ENCODE peak calls at places on chromosomes 6 and 20, in six cellular contexts. Q is HepG2, N is A549, J is K562, A is endothelial cell of umbilical vein, Z is GM12878. K is an unnamed sample.

GRCh38 chr20:24970030-24970553 is 21.0 kb downstream of the CST7 start:
- DNase-seq in Q (no peak), N (no peak), J (no peak), A (no peak), Z (no peak), K (no peak)

GRCh38 chr6:81998432-81998831 is 246.0 kb upstream of the TENT5A start:
- DNase-seq in Q (no peak), N (no peak), J (no peak), A (no peak), Z (no peak), K (no peak)

GRCh38 chr6:167722634-167723309 is 103.9 kb upstream of the AFDN start:
- DNase-seq in Q (no peak), N (no peak), J (no peak), A (no peak), Z (no peak), K (no peak)

GRCh38 chr6:28982476-28983266 is 22.4 kb downstream of the ZNF311 start:
- DNase-seq in Q (peak), N (peak), J (peak), A (no peak), Z (peak), K (peak)

GRCh38 chr20:2519115-2519815 is 10.6 kb upstream of the ZNF343 start:
- DNase-seq in Q (no peak), N (no peak), J (no peak), A (no peak), Z (no peak), K (no peak)

GRCh38 chr6:73481969-73482368 is 20.4 kb downstream of the MTO1 start:
- DNase-seq in Q (no peak), N (no peak), J (no peak), A (no peak), Z (no peak), K (no peak)

GRCh38 chr20:23120936-23121765 is 35.0 kb upstream of the CD93 start:
- DNase-seq in Q (no peak), N (no peak), J (peak), A (no peak), Z (no peak), K (peak)

GRCh38 chr6:2999005-2999620 is 581 bp upstream of the NQO2 start:
- DNase-seq in Q (peak), N (peak), J (no peak), A (no peak), Z (no peak), K (peak)

GRCh38 chr6:105137388-105137787 is 42.4 kb downstream of the POPDC3 start:
- DNase-seq in Q (no peak), N (no peak), J (no peak), A (no peak), Z (no peak), K (peak)

GRCh38 chr6:159075506-159076100 is 30.8 kb upstream of the TAGAP start:
- DNase-seq in Q (no peak), N (no peak), J (no peak), A (no peak), Z (no peak), K (no peak)

GRCh38 chr6:44167567-44167966 is 8.9 kb downstream of the CAPN11 start:
- DNase-seq in Q (no peak), N (no peak), J (no peak), A (no peak), Z (no peak), K (no peak)

GRCh38 chr6:154302111-154302752 is 54.4 kb downstream of the IPCEF1 start:
- DNase-seq in Q (no peak), N (no peak), J (peak), A (no peak), Z (peak), K (peak)

GRCh38 chr6:116022841-116023380 is 37.8 kb downstream of the FRK start:
- DNase-seq in Q (no peak), N (no peak), J (no peak), A (no peak), Z (no peak), K (no peak)

GRCh38 chr6:3402310-3403243 is 54.3 kb downstream of the SLC22A23 start:
- DNase-seq in Q (no peak), N (no peak), J (no peak), A (no peak), Z (no peak), K (no peak)

GRCh38 chr20:46872315-46873211 is 22.1 kb upstream of the EYA2 start:
- DNase-seq in Q (no peak), N (peak), J (peak), A (no peak), Z (no peak), K (peak)

GRCh38 chr6:4805553-4806307 is 29.5 kb downstream of the CDYL start:
- DNase-seq in Q (peak), N (peak), J (no peak), A (peak), Z (no peak), K (peak)

GRCh38 chr6:391559-392440 is at the start of gene IRF4:
- DNase-seq in Q (no peak), N (no peak), J (no peak), A (no peak), Z (no peak), K (no peak)

GRCh38 chr20:37179671-37180524 is 550 bp upstream of the MROH8 start:
- DNase-seq in Q (peak), N (peak), J (no peak), A (no peak), Z (no peak), K (peak)

GRCh38 chr20:31595654-31596411 is 9.3 kb upstream of the ID1 start:
- DNase-seq in Q (peak), N (peak), J (peak), A (peak), Z (no peak), K (no peak)

GRCh38 chr6:18545726-18546125 is 158.6 kb downstream of the RNF144B start:
- DNase-seq in Q (no peak), N (no peak), J (no peak), A (peak), Z (no peak), K (no peak)

GRCh38 chr6:84916704-84917103 is 152.3 kb upstream of the TBX18 start:
- DNase-seq in Q (no peak), N (no peak), J (no peak), A (no peak), Z (no peak), K (no peak)

GRCh38 chr6:39204646-39205244 is 24.5 kb downstream of the KCNK5 start:
- DNase-seq in Q (no peak), N (no peak), J (no peak), A (no peak), Z (no peak), K (no peak)

GRCh38 chr6:34570066-34570833 is 14.1 kb upstream of the SPDEF start:
- DNase-seq in Q (no peak), N (no peak), J (no peak), A (no peak), Z (no peak), K (no peak)

GRCh38 chr20:51800132-51800721 is 2.1 kb downstream of the SALL4 start:
- DNase-seq in Q (peak), N (peak), J (peak), A (peak), Z (no peak), K (peak)

GRCh38 chr6:143965503-143966171 is 42.4 kb downstream of the PLAGL1 start:
- DNase-seq in Q (no peak), N (no peak), J (no peak), A (no peak), Z (no peak), K (peak)

GRCh38 chr6:129786548-129786947 is 74.6 kb downstream of the TMEM244 start:
- DNase-seq in Q (no peak), N (peak), J (no peak), A (no peak), Z (no peak), K (no peak)

GRCh38 chr6:106094261-106094963 is 8.3 kb downstream of the PRDM1 start:
- DNase-seq in Q (no peak), N (no peak), J (no peak), A (no peak), Z (no peak), K (no peak)

GRCh38 chr6:11043961-11044711 is at the start of gene ELOVL2:
- DNase-seq in Q (peak), N (peak), J (peak), A (peak), Z (no peak), K (peak)

GRCh38 chr20:57103146-57103800 is 163.2 kb downstream of the BMP7 start:
- DNase-seq in Q (no peak), N (no peak), J (no peak), A (no peak), Z (no peak), K (no peak)

GRCh38 chr6:71268710-71269437 is 19.7 kb upstream of the OGFRL1 start:
- DNase-seq in Q (no peak), N (no peak), J (no peak), A (no peak), Z (peak), K (no peak)

GRCh38 chr20:12722096-12722495 is 286.7 kb upstream of the SPTLC3 start:
- DNase-seq in Q (no peak), N (no peak), J (no peak), A (no peak), Z (no peak), K (no peak)

GRCh38 chr6:102415891-102416290 is 1022.4 kb downstream of the GRIK2 start:
- DNase-seq in Q (no peak), N (no peak), J (no peak), A (no peak), Z (no peak), K (no peak)

GRCh38 chr6:102417368-102417767 is 1023.9 kb downstream of the GRIK2 start:
- DNase-seq in Q (peak), N (no peak), J (no peak), A (no peak), Z (no peak), K (peak)
- TF ChIP-seq MYC in Q (no peak), N (no peak), J (no peak), A (no peak), Z (no peak), K (no peak)

DNA sequence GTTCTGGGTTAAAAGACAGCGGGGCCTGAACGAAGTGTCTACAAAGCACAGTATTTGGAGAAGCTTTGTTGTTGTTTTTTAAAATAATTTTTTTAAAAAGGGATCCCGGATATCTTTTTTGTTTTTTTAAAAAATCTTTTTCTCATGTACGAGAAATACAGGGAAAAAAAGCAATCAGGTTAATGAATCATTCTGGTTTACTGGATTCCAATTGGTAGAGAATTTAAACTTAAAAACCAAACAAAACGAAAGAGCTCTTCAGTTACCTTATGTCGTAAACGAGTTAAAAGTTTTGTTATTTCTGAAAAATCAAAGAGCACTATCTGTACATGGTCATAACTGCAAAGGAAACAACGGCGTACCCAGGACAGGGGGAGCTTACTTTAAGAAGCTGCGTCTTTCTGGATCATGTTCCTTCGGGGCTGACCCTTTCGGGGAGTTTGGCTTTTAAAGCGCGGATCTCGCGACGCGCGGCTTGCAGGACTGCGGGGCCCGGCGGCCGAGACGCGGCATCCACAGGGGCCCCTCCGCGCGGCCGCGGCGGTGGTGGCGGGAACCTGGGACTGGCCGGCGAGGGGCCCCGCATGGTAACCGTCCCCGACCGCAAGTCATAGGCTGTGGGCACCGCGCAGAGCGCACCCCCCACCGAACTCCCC is 927 bp downstream of the IL20RA start:
- DNase-seq in Q (no peak), N (peak), J (no peak), A (peak), Z (no peak), K (peak)
- TF ChIP-seq POLR2A in Q (no peak), N (no peak), J (no peak), A (no peak), Z (no peak), K (no peak)

GRCh38 chr6:128554302-128554701 is 33.9 kb upstream of the PTPRK start:
- DNase-seq in Q (peak), N (no peak), J (no peak), A (peak), Z (no peak), K (peak)
- TF ChIP-seq MYC in Q (no peak), N (no peak), J (no peak), A (no peak), Z (no peak), K (no peak)

GRCh38 chr6:7042654-7043545 is 64.9 kb upstream of the RREB1 start:
- DNase-seq in Q (peak), N (no peak), J (no peak), A (no peak), Z (no peak), K (peak)
- TF ChIP-seq POLR2A in Q (no peak), N (no peak), J (no peak), A (no peak), Z (no peak), K (no peak)